ENCODE peak calls at places on chromosomes 7 and 10, in six cellular contexts. I is SK-N-SH, B is IMR-90, V is GM12878, C is K562, H is neural progenitor cell. Z is an unnamed sample.

GRCh38 chr10:34655286-34656170 is 159.6 kb downstream of the PARD3 start:
- DNase-seq in C (peak; percentile 66), I (peak; percentile 50), H (peak; percentile 72), B (peak; percentile 75), V (no peak), Z (peak; percentile 89)

GRCh38 chr10:18610517-18610916 is 40.9 kb downstream of the NSUN6 start:
- DNase-seq in I (peak; percentile 5), B (peak; percentile 87), C (peak; percentile 44), H (peak; percentile 2), V (no peak), Z (peak; percentile 52)

GRCh38 chr7:106279425-106280182 is 5.2 kb downstream of the NAMPT start:
- DNase-seq in B (no peak), V (no peak), I (no peak), H (no peak), C (peak; percentile 82), Z (no peak)

GRCh38 chr7:99607548-99607947 is 9.2 kb upstream of the ZSCAN25 start:
- DNase-seq in I (no peak), C (no peak), V (no peak), H (no peak), B (no peak), Z (no peak)

GRCh38 chr7:149195180-149196150 is at the start of gene ZNF282:
- DNase-seq in I (peak; percentile 100), B (peak; percentile 89), V (peak; percentile 31), C (peak; percentile 95), H (peak; percentile 95), Z (peak; percentile 97)

GRCh38 chr10:60913657-60914056 is 30.3 kb downstream of the RHOBTB1 start:
- DNase-seq in I (no peak), C (no peak), B (no peak), H (no peak), V (no peak), Z (no peak)

GRCh38 chr10:80411681-80412230 is 3.4 kb downstream of the PRXL2A start:
- DNase-seq in B (no peak), V (no peak), I (no peak), C (no peak), H (no peak), Z (no peak)

GRCh38 chr10:36172054-36172531 is 530.0 kb upstream of the FZD8 start:
- DNase-seq in H (no peak), C (no peak), V (no peak), I (no peak), B (peak; percentile 71), Z (no peak)

GRCh38 chr7:76507723-76508406 is 2.5 kb upstream of the UPK3B start:
- DNase-seq in C (no peak), B (no peak), I (no peak), V (no peak), H (peak; percentile 1), Z (peak; percentile 29)

GRCh38 chr10:5547684-5547933 is 22.8 kb downstream of the CALML3 start:
- DNase-seq in V (no peak), H (no peak), B (no peak), I (no peak), C (no peak), Z (no peak)

GRCh38 chr10:124093076-124093773 is at the start of gene CHST15:
- DNase-seq in I (peak; percentile 73), V (no peak), B (no peak), H (peak; percentile 87), C (no peak), Z (peak; percentile 95)

GRCh38 chr7:131042269-131043160 is 285.2 kb upstream of the MKLN1 start:
- DNase-seq in I (no peak), H (peak; percentile 3), V (no peak), B (no peak), C (peak; percentile 11), Z (peak; percentile 63)

GRCh38 chr7:4797858-4798705 is 22.7 kb downstream of the AP5Z1 start:
- DNase-seq in I (peak; percentile 97), C (peak; percentile 76), B (peak; percentile 18), H (peak; percentile 83), V (no peak), Z (peak; percentile 93)

GRCh38 chr10:133127291-133128125 is 32.5 kb upstream of the KNDC1 start:
- DNase-seq in H (no peak), B (no peak), I (peak; percentile 79), V (no peak), C (peak; percentile 52), Z (peak; percentile 88)

GRCh38 chr7:18570441-18570840 is 74.9 kb downstream of the HDAC9 start:
- DNase-seq in B (no peak), H (no peak), I (no peak), C (no peak), V (no peak), Z (no peak)

GRCh38 chr10:65611592-65611991 is 1314.2 kb upstream of the LRRTM3 start:
- DNase-seq in C (no peak), I (no peak), B (peak; percentile 64), V (no peak), H (no peak), Z (no peak)

GRCh38 chr10:73247509-73248258 is 629 bp upstream of the DNAJC9 start:
- DNase-seq in I (no peak), H (no peak), C (peak; percentile 55), V (no peak), B (peak; percentile 33), Z (no peak)

GRCh38 chr10:8331387-8331786 is 276.9 kb downstream of the GATA3 start:
- DNase-seq in C (no peak), I (no peak), B (no peak), H (no peak), V (no peak), Z (no peak)

GRCh38 chr10:122703483-122704448 is 4.1 kb upstream of the C10orf120 start:
- DNase-seq in C (peak; percentile 63), B (peak; percentile 35), H (peak; percentile 82), V (no peak), I (peak; percentile 79), Z (peak; percentile 95)

GRCh38 chr7:44637788-44638594 is 31.6 kb downstream of the OGDH start:
- DNase-seq in B (peak; percentile 89), V (peak; percentile 86), I (no peak), C (peak; percentile 70), H (no peak), Z (peak; percentile 5)

DNA sequence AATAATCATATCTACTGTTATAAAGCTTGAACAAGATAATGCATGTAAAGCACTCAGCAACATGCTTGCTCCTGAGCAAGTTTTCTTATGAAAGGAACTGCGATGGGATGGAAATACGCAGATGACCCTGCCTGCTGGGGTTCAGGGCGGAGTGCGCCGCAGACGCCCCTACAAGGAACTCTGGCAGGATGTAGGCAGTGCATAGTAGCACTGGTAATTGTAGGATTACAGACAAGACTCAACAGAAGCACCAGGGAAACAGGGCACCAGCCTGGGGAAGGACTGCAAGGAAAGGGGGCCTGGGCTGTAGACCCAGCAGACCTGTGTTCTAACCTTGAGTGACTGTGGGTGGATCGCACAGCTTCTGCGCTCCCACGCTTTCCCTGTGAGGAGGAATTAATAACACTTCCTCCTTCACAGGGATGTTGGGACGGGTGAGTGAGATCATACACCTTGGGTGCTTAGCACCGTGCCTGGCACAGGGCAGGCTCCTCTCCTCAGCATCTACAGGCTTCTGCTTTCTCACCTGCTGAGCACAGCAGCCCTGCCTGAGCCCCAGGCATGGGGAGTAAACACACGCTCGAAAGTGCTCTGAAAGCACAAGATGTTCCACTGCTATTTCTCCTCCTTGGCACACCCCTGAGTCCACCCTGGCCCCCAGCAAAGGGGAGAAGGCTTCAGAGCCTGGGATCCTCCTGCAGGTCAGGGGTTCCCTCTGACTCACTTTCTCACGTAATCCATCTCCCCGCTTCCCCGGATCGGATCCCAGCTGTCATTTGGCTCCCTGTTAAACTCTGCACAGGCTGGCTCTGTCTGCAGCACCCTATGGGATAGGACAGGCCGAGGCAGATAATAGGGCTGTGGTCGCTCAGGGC is 19.2 kb downstream of the ITPRIP start:
- DNase-seq in I (no peak), C (no peak), V (no peak), B (peak; percentile 73), H (no peak), Z (no peak)
- H3K9ac ChIP-seq in I (no peak overlapping the region), C (no peak overlapping the region), V (no peak overlapping the region), B (no peak overlapping the region), H (no peak overlapping the region), Z (no peak overlapping the region)

GRCh38 chr7:151398446-151399304 is 11.2 kb downstream of the WDR86 start:
- DNase-seq in V (no peak), C (peak; percentile 29), I (peak; percentile 39), B (no peak), H (no peak), Z (no peak)
- TF ChIP-seq CTCF in V (no peak), C (no peak), I (no peak), B (no peak), H (no peak), Z (peak; percentile 29)

GRCh38 chr7:153523320-153524015 is 528.7 kb upstream of the DPP6 start:
- DNase-seq in B (no peak), C (no peak), I (no peak), H (no peak), V (no peak), Z (no peak)

GRCh38 chr7:153521370-153521769 is 530.8 kb upstream of the DPP6 start:
- DNase-seq in V (no peak), C (no peak), I (no peak), B (no peak), H (no peak), Z (no peak)

GRCh38 chr7:153529100-153529499 is 523.1 kb upstream of the DPP6 start:
- DNase-seq in I (no peak), B (no peak), V (no peak), C (no peak), H (no peak), Z (no peak)

GRCh38 chr7:153522261-153522660 is 529.9 kb upstream of the DPP6 start:
- DNase-seq in H (no peak), B (no peak), C (no peak), I (no peak), V (no peak), Z (no peak)

DNA sequence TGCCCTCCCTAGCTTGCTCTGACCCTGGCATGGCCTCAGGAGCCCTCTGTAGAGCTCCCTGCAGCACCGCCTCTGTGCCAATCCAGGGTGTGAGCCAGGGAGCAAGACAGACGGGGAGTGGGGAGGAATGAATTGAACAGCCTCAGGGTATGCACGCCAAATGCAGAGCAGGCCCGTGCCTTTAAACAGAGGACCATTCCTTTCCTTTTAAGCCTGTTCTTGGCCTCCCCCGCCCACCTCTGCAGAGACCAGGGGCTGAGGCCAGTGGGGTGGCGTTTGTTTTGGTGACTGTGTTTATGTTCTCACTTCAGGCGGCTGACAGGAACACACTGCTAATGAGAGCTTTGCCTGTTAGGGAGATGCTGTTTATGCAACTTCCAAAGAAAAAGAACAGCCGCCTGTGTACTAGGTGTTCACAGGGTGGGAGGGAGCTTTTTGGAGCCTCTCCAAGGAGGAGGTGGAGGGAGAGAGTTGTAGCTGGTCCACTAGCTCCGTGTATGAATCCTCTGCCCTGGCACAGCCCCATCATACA is 528.1 kb upstream of the DPP6 start:
- DNase-seq in B (no peak), C (no peak), V (no peak), I (no peak), H (no peak), Z (peak; percentile 65)
- H3K4me1 ChIP-seq in B (no peaks in the 10 kb centered on the region), C (no peaks in the 10 kb centered on the region), V (no peaks in the 10 kb centered on the region), I (no peaks in the 10 kb centered on the region), H (no peaks in the 10 kb centered on the region), Z (no peaks in the 10 kb centered on the region)

GRCh38 chr10:118343549-118343948 is 1.4 kb upstream of the FAM204A start:
- DNase-seq in V (no peak), C (no peak), H (no peak), B (no peak), I (no peak), Z (no peak)
- H3K9ac ChIP-seq in V (no peak overlapping the region), C (no peak overlapping the region), H (no peak overlapping the region), B (no peak overlapping the region), I (no peak overlapping the region), Z (no peak overlapping the region)